ENCODE peak calls at places on chromosomes 4 and X, in six cellular contexts. Q is H9; Z is effector memory CD4-positive, alpha-beta T cell; M is stimulated activated CD8-positive, alpha-beta memory T cell treated with anti-CD3 and anti-CD28 coated beads, Interleukin-2, amount 100 ng/mL, for 48 hours; B is islet precursor cell; F is lower lobe of right lung. S is an unnamed sample.

GRCh38 chr4:38290360-38290759 is 330.2 kb downstream of the PTTG2 start:
- DNase-seq in Z (no peak), Q (no peak), M (no peak), F (no peak), B (no peak), S (no peak)

GRCh38 chr4:53640576-53641459 is 49.5 kb upstream of the LNX1 start:
- DNase-seq in Z (no peak), Q (no peak), B (no peak), F (peak; percentile 57), M (no peak), S (no peak)

GRCh38 chr4:27084685-27085356 is 224.2 kb downstream of the STIM2 start:
- DNase-seq in B (peak; percentile 74), Q (peak; percentile 74), F (peak; percentile 53), M (peak; percentile 7), Z (no peak), S (peak; percentile 33)

GRCh38 chrX:154096140-154097002 is 1.1 kb downstream of the MECP2 start:
- DNase-seq in Z (no peak), Q (no peak), B (no peak), F (peak; percentile 42), M (no peak), S (no peak)

GRCh38 chr4:30182786-30183185 is 537.4 kb upstream of the PCDH7 start:
- DNase-seq in F (no peak), B (no peak), Z (no peak), M (no peak), Q (no peak), S (no peak)

GRCh38 chr4:142840516-142841123 is 5.5 kb downstream of the INPP4B start:
- DNase-seq in Z (no peak), F (no peak), M (no peak), Q (no peak), B (no peak), S (no peak)

GRCh38 chr4:147368948-147369347 is 111.9 kb upstream of the EDNRA start:
- DNase-seq in Q (no peak), B (no peak), Z (no peak), M (no peak), F (no peak), S (no peak)

GRCh38 chr4:13872145-13872544 is 244.6 kb upstream of the BOD1L1 start:
- DNase-seq in Q (no peak), Z (no peak), M (no peak), B (no peak), F (no peak), S (no peak)

GRCh38 chrX:55056820-55057690 is 17.8 kb upstream of the PAGE2B start:
- DNase-seq in B (no peak), M (no peak), F (no peak), Q (no peak), Z (peak; percentile 8), S (no peak)

GRCh38 chr4:98745372-98745771 is 87.0 kb upstream of the TSPAN5 start:
- DNase-seq in B (no peak), Z (no peak), Q (no peak), M (no peak), F (no peak), S (no peak)